ENCODE peak calls at places on chromosomes 1 and 21, in ten cellular contexts. One of them, this sample, is unnamed.

GRCh38 chr1:92201973-92202372 is 15.7 kb upstream of the C1orf146 start:
- DNase-seq in NB4: peak
- DNase-seq in ovary: no peak
- DNase-seq in tibial nerve: no peak
- DNase-seq in IMR-90: no peak
- DNase-seq in prostate gland: no peak
- DNase-seq in endothelial cell of umbilical vein: no peak
- DNase-seq in esophagus muscularis mucosa: no peak
- DNase-seq in adrenal gland: no peak
- DNase-seq in breast epithelium: no peak
- DNase-seq in this sample: no peak

GRCh38 chr1:226046240-226046639 is 16.3 kb upstream of the H3-3A start:
- DNase-seq in esophagus muscularis mucosa: no peak
- DNase-seq in IMR-90: peak
- DNase-seq in prostate gland: no peak
- DNase-seq in endothelial cell of umbilical vein: no peak
- DNase-seq in NB4: no peak
- DNase-seq in tibial nerve: no peak
- DNase-seq in ovary: no peak
- DNase-seq in adrenal gland: no peak
- DNase-seq in breast epithelium: no peak
- DNase-seq in this sample: no peak

GRCh38 chr1:102941364-102941947 is 166.9 kb downstream of the COL11A1 start:
- DNase-seq in IMR-90: peak
- DNase-seq in adrenal gland: no peak
- DNase-seq in endothelial cell of umbilical vein: no peak
- DNase-seq in breast epithelium: no peak
- DNase-seq in NB4: no peak
- DNase-seq in prostate gland: no peak
- DNase-seq in esophagus muscularis mucosa: no peak
- DNase-seq in ovary: no peak
- DNase-seq in tibial nerve: no peak
- DNase-seq in this sample: no peak

GRCh38 chr1:92599184-92599583 is 112.5 kb upstream of the GFI1 start:
- DNase-seq in adrenal gland: no peak
- DNase-seq in prostate gland: no peak
- DNase-seq in breast epithelium: no peak
- DNase-seq in tibial nerve: no peak
- DNase-seq in esophagus muscularis mucosa: no peak
- DNase-seq in ovary: no peak
- DNase-seq in endothelial cell of umbilical vein: peak
- DNase-seq in NB4: peak
- DNase-seq in IMR-90: peak
- DNase-seq in this sample: no peak

GRCh38 chr1:154571244-154571963 is 3.8 kb downstream of the CHRNB2 start:
- DNase-seq in endothelial cell of umbilical vein: no peak
- DNase-seq in ovary: no peak
- DNase-seq in adrenal gland: no peak
- DNase-seq in prostate gland: no peak
- DNase-seq in tibial nerve: no peak
- DNase-seq in NB4: no peak
- DNase-seq in IMR-90: no peak
- DNase-seq in breast epithelium: no peak
- DNase-seq in esophagus muscularis mucosa: no peak
- DNase-seq in this sample: no peak

GRCh38 chr1:196259291-196259690 is 348.9 kb downstream of the KCNT2 start:
- DNase-seq in ovary: no peak
- DNase-seq in tibial nerve: no peak
- DNase-seq in NB4: no peak
- DNase-seq in breast epithelium: no peak
- DNase-seq in endothelial cell of umbilical vein: peak
- DNase-seq in IMR-90: no peak
- DNase-seq in prostate gland: no peak
- DNase-seq in adrenal gland: no peak
- DNase-seq in esophagus muscularis mucosa: no peak
- DNase-seq in this sample: no peak

GRCh38 chr1:180672105-180672504 is 40.3 kb downstream of the XPR1 start:
- DNase-seq in IMR-90: peak
- DNase-seq in tibial nerve: no peak
- DNase-seq in ovary: no peak
- DNase-seq in prostate gland: no peak
- DNase-seq in adrenal gland: no peak
- DNase-seq in breast epithelium: no peak
- DNase-seq in esophagus muscularis mucosa: no peak
- DNase-seq in NB4: no peak
- DNase-seq in endothelial cell of umbilical vein: no peak
- DNase-seq in this sample: no peak

GRCh38 chr1:115289940-115290339 is 48.1 kb downstream of the NGF start:
- DNase-seq in ovary: no peak
- DNase-seq in breast epithelium: peak
- DNase-seq in adrenal gland: no peak
- DNase-seq in tibial nerve: no peak
- DNase-seq in esophagus muscularis mucosa: no peak
- DNase-seq in NB4: no peak
- DNase-seq in endothelial cell of umbilical vein: no peak
- DNase-seq in prostate gland: no peak
- DNase-seq in IMR-90: no peak
- DNase-seq in this sample: no peak

GRCh38 chr1:41695118-41695517 is 210.6 kb upstream of the EDN2 start:
- DNase-seq in esophagus muscularis mucosa: no peak
- DNase-seq in endothelial cell of umbilical vein: no peak
- DNase-seq in IMR-90: no peak
- DNase-seq in breast epithelium: no peak
- DNase-seq in prostate gland: peak
- DNase-seq in NB4: peak
- DNase-seq in tibial nerve: no peak
- DNase-seq in adrenal gland: peak
- DNase-seq in ovary: no peak
- DNase-seq in this sample: no peak

GRCh38 chr21:15749868-15750174 is 20.0 kb downstream of the USP25 start:
- DNase-seq in tibial nerve: no peak
- DNase-seq in breast epithelium: no peak
- DNase-seq in IMR-90: peak
- DNase-seq in endothelial cell of umbilical vein: no peak
- DNase-seq in adrenal gland: no peak
- DNase-seq in prostate gland: no peak
- DNase-seq in NB4: no peak
- DNase-seq in ovary: no peak
- DNase-seq in esophagus muscularis mucosa: no peak
- DNase-seq in this sample: no peak

GRCh38 chr1:160486453-160486852 is 36.6 kb downstream of the SLAMF6 start:
- DNase-seq in ovary: no peak
- DNase-seq in breast epithelium: no peak
- DNase-seq in adrenal gland: no peak
- DNase-seq in endothelial cell of umbilical vein: no peak
- DNase-seq in prostate gland: no peak
- DNase-seq in esophagus muscularis mucosa: no peak
- DNase-seq in IMR-90: no peak
- DNase-seq in tibial nerve: no peak
- DNase-seq in NB4: no peak
- DNase-seq in this sample: no peak

GRCh38 chr1:160492617-160493016 is 30.4 kb downstream of the SLAMF6 start:
- DNase-seq in prostate gland: no peak
- DNase-seq in ovary: no peak
- DNase-seq in IMR-90: no peak
- DNase-seq in breast epithelium: no peak
- DNase-seq in tibial nerve: no peak
- DNase-seq in endothelial cell of umbilical vein: no peak
- DNase-seq in adrenal gland: no peak
- DNase-seq in esophagus muscularis mucosa: no peak
- DNase-seq in NB4: no peak
- DNase-seq in this sample: no peak

GRCh38 chr1:160489513-160490261 is 33.4 kb downstream of the SLAMF6 start:
- DNase-seq in NB4: no peak
- DNase-seq in adrenal gland: no peak
- DNase-seq in prostate gland: no peak
- DNase-seq in tibial nerve: no peak
- DNase-seq in esophagus muscularis mucosa: no peak
- DNase-seq in breast epithelium: no peak
- DNase-seq in ovary: no peak
- DNase-seq in IMR-90: no peak
- DNase-seq in endothelial cell of umbilical vein: no peak
- DNase-seq in this sample: no peak

GRCh38 chr1:160491017-160491416 is 32.0 kb downstream of the SLAMF6 start:
- DNase-seq in adrenal gland: no peak
- DNase-seq in endothelial cell of umbilical vein: no peak
- DNase-seq in breast epithelium: no peak
- DNase-seq in NB4: no peak
- DNase-seq in tibial nerve: no peak
- DNase-seq in prostate gland: no peak
- DNase-seq in ovary: no peak
- DNase-seq in IMR-90: no peak
- DNase-seq in esophagus muscularis mucosa: no peak
- DNase-seq in this sample: no peak

GRCh38 chr1:160488347-160489058 is 34.6 kb downstream of the SLAMF6 start:
- DNase-seq in NB4: no peak
- DNase-seq in esophagus muscularis mucosa: no peak
- DNase-seq in tibial nerve: no peak
- DNase-seq in IMR-90: no peak
- DNase-seq in ovary: no peak
- DNase-seq in endothelial cell of umbilical vein: no peak
- DNase-seq in breast epithelium: no peak
- DNase-seq in adrenal gland: no peak
- DNase-seq in prostate gland: no peak
- DNase-seq in this sample: no peak
- TF ChIP-seq CTCF in NB4: no peak
- TF ChIP-seq CTCF in esophagus muscularis mucosa: no peak
- TF ChIP-seq CTCF in tibial nerve: no peak
- TF ChIP-seq CTCF in IMR-90: no peak
- TF ChIP-seq CTCF in ovary: no peak
- TF ChIP-seq CTCF in endothelial cell of umbilical vein: no peak
- TF ChIP-seq CTCF in breast epithelium: no peak
- TF ChIP-seq CTCF in adrenal gland: no peak
- TF ChIP-seq CTCF in prostate gland: no peak
- TF ChIP-seq CTCF in this sample: no peak

DNA sequence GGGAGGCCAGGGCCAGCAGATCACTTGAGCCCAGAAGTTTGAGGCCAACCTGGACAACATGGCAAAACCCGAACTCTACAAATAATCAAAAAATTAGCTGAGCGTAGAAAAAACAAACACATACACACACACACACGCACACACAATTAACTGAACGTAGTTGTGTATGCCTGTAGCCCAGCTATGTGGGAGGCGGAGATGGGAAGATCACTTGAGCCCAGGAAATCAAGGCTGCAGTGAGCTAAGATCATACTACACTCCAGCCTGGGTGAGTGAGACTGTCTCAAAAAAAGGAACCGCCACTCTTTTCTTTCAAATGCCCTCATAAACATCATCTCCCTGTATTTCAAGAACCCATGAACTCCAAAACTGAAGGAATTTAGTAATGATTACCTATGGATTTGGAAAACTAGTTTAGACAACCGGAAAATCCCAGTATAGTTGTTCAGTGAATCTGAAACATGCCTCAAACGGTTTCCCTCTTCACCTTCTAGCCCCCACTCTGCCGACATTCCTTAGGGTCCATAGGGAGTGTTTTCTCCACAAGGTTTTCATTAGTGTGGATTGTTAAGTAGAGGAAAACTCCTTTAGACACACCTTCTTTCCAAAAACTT is 4.5 kb downstream of the TXNIP start:
- DNase-seq in breast epithelium: no peak
- DNase-seq in endothelial cell of umbilical vein: no peak
- DNase-seq in tibial nerve: peak
- DNase-seq in NB4: peak
- DNase-seq in ovary: no peak
- DNase-seq in IMR-90: no peak
- DNase-seq in adrenal gland: peak
- DNase-seq in prostate gland: no peak
- DNase-seq in esophagus muscularis mucosa: no peak
- DNase-seq in this sample: no peak
- TF ChIP-seq POLR2A in breast epithelium: peak
- TF ChIP-seq POLR2A in endothelial cell of umbilical vein: no peak
- TF ChIP-seq POLR2A in tibial nerve: peak
- TF ChIP-seq POLR2A in NB4: no peak
- TF ChIP-seq POLR2A in ovary: no peak
- TF ChIP-seq POLR2A in IMR-90: no peak
- TF ChIP-seq POLR2A in adrenal gland: peak
- TF ChIP-seq POLR2A in prostate gland: no peak
- TF ChIP-seq POLR2A in esophagus muscularis mucosa: no peak
- TF ChIP-seq POLR2A in this sample: peak

GRCh38 chr1:47951545-47952235 is 45.5 kb downstream of the TRABD2B start:
- DNase-seq in tibial nerve: no peak
- DNase-seq in prostate gland: no peak
- DNase-seq in breast epithelium: no peak
- DNase-seq in NB4: no peak
- DNase-seq in esophagus muscularis mucosa: no peak
- DNase-seq in endothelial cell of umbilical vein: no peak
- DNase-seq in IMR-90: no peak
- DNase-seq in adrenal gland: no peak
- DNase-seq in ovary: no peak
- DNase-seq in this sample: no peak
- TF ChIP-seq CTCF in tibial nerve: no peak
- TF ChIP-seq CTCF in prostate gland: no peak
- TF ChIP-seq CTCF in breast epithelium: no peak
- TF ChIP-seq CTCF in NB4: peak
- TF ChIP-seq CTCF in esophagus muscularis mucosa: no peak
- TF ChIP-seq CTCF in endothelial cell of umbilical vein: no peak
- TF ChIP-seq CTCF in IMR-90: no peak
- TF ChIP-seq CTCF in adrenal gland: no peak
- TF ChIP-seq CTCF in ovary: no peak
- TF ChIP-seq CTCF in this sample: no peak

GRCh38 chr1:247054992-247055415 is 23.6 kb downstream of the ZNF670 start:
- DNase-seq in tibial nerve: no peak
- DNase-seq in endothelial cell of umbilical vein: peak
- DNase-seq in adrenal gland: no peak
- DNase-seq in breast epithelium: no peak
- DNase-seq in esophagus muscularis mucosa: no peak
- DNase-seq in NB4: no peak
- DNase-seq in prostate gland: no peak
- DNase-seq in IMR-90: peak
- DNase-seq in ovary: no peak
- DNase-seq in this sample: no peak
- TF ChIP-seq POLR2A in tibial nerve: no peak
- TF ChIP-seq POLR2A in endothelial cell of umbilical vein: no peak
- TF ChIP-seq POLR2A in adrenal gland: no peak
- TF ChIP-seq POLR2A in breast epithelium: no peak
- TF ChIP-seq POLR2A in esophagus muscularis mucosa: no peak
- TF ChIP-seq POLR2A in NB4: no peak
- TF ChIP-seq POLR2A in prostate gland: no peak
- TF ChIP-seq POLR2A in IMR-90: no peak
- TF ChIP-seq POLR2A in ovary: no peak
- TF ChIP-seq POLR2A in this sample: no peak

GRCh38 chr1:116556289-116557006 is 14.4 kb downstream of the CD58 start:
- DNase-seq in IMR-90: peak
- DNase-seq in esophagus muscularis mucosa: peak
- DNase-seq in breast epithelium: peak
- DNase-seq in endothelial cell of umbilical vein: no peak
- DNase-seq in tibial nerve: no peak
- DNase-seq in adrenal gland: peak
- DNase-seq in prostate gland: peak
- DNase-seq in NB4: peak
- DNase-seq in ovary: no peak
- DNase-seq in this sample: no peak
- TF ChIP-seq CTCF in IMR-90: no peak
- TF ChIP-seq CTCF in esophagus muscularis mucosa: no peak
- TF ChIP-seq CTCF in breast epithelium: no peak
- TF ChIP-seq CTCF in endothelial cell of umbilical vein: no peak
- TF ChIP-seq CTCF in tibial nerve: no peak
- TF ChIP-seq CTCF in adrenal gland: no peak
- TF ChIP-seq CTCF in prostate gland: no peak
- TF ChIP-seq CTCF in NB4: no peak
- TF ChIP-seq CTCF in ovary: no peak
- TF ChIP-seq CTCF in this sample: no peak